ENCODE peak calls at places on chromosomes 12 and 14, in four cellular contexts. W is left ventricle myocardium inferior, U is omental fat pad, D is glutamatergic neuron. V is an unnamed sample.

GRCh38 chr14:55272922-55273321 is 1.7 kb downstream of the FBXO34 start:
- DNase-seq in W (no peak), U (no peak), D (no peak), V (no peak)

GRCh38 chr12:46617167-46617566 is 208.6 kb downstream of the SLC38A4 start:
- DNase-seq in W (no peak), U (no peak), D (no peak), V (no peak)

GRCh38 chr12:131620946-131621681 is 89.8 kb upstream of the SFSWAP start:
- DNase-seq in W (no peak), U (no peak), D (no peak), V (no peak)

GRCh38 chr12:76236640-76237039 is 111.6 kb downstream of the BBS10 start:
- DNase-seq in W (no peak), U (no peak), D (no peak), V (no peak)

GRCh38 chr14:100159107-100159864 is at the start of gene DEGS2:
- DNase-seq in W (no peak), U (no peak), D (no peak), V (no peak)

GRCh38 chr12:113425960-113426453 is 3.8 kb downstream of the SDSL start:
- DNase-seq in W (no peak), U (no peak), D (no peak), V (no peak)

GRCh38 chr12:9866786-9867379 is 2.3 kb downstream of the CLEC2B start:
- DNase-seq in W (no peak), U (no peak), D (no peak), V (no peak)

GRCh38 chr14:99740411-99740810 is 52.8 kb upstream of the EML1 start:
- DNase-seq in W (peak; percentile 60), U (no peak), D (no peak), V (no peak)

GRCh38 chr12:48773686-48774085 is 15.2 kb downstream of the ADCY6 start:
- DNase-seq in W (no peak), U (no peak), D (no peak), V (no peak)

GRCh38 chr14:61558271-61558670 is 137.0 kb upstream of the HIF1A start:
- DNase-seq in W (no peak), U (peak; percentile 28), D (no peak), V (peak; percentile 95)

GRCh38 chr14:26597136-26598080 is at the start of gene NOVA1:
- DNase-seq in W (peak; percentile 21), U (no peak), D (peak; percentile 78), V (peak; percentile 83)

GRCh38 chr14:99732436-99733220 is 48.5 kb downstream of the CYP46A1 start:
- DNase-seq in W (peak; percentile 16), U (peak; percentile 10), D (peak; percentile 13), V (no peak)

GRCh38 chr12:51924551-51925399 is 17.5 kb downstream of the ACVRL1 start:
- DNase-seq in W (no peak), U (no peak), D (no peak), V (no peak)

GRCh38 chr12:120100630-120101029 is 15.9 kb downstream of the RAB35 start:
- DNase-seq in W (peak; percentile 76), U (no peak), D (no peak), V (no peak)

GRCh38 chr14:45377201-45377600 is 124.2 kb upstream of the MIS18BP1 start:
- DNase-seq in W (no peak), U (no peak), D (no peak), V (no peak)

GRCh38 chr14:56816575-56817391 is 6.5 kb upstream of the OTX2 start:
- DNase-seq in W (no peak), U (no peak), D (peak; percentile 66), V (no peak)

GRCh38 chr12:22527999-22528398 is 16.3 kb downstream of the C2CD5 start:
- DNase-seq in W (no peak), U (no peak), D (no peak), V (no peak)

GRCh38 chr12:109949089-109949488 is 47.1 kb downstream of the GIT2 start:
- DNase-seq in W (no peak), U (no peak), D (no peak), V (no peak)

GRCh38 chr14:102493585-102493984 is 16.0 kb downstream of the ANKRD9 start:
- DNase-seq in W (no peak), U (no peak), D (peak; percentile 10), V (no peak)

GRCh38 chr14:103973354-103973753 is 31.0 kb upstream of the RD3L start:
- DNase-seq in W (no peak), U (no peak), D (no peak), V (no peak)

GRCh38 chr14:99715266-99716000 is 31.3 kb downstream of the CYP46A1 start:
- DNase-seq in W (no peak), U (no peak), D (no peak), V (peak; percentile 79)

GRCh38 chr12:82461393-82461792 is 103.1 kb downstream of the METTL25 start:
- DNase-seq in W (no peak), U (no peak), D (no peak), V (no peak)

GRCh38 chr12:105036937-105037649 is 47.2 kb downstream of the ALDH1L2 start:
- DNase-seq in W (no peak), U (no peak), D (no peak), V (no peak)

GRCh38 chr12:101862245-101862644 is 15.1 kb upstream of the DRAM1 start:
- DNase-seq in W (no peak), U (no peak), D (no peak), V (no peak)

GRCh38 chr14:64707661-64708060 is 3.4 kb downstream of the PLEKHG3 start:
- DNase-seq in W (no peak), U (no peak), D (no peak), V (no peak)

GRCh38 chr12:1855241-1855640 is 34.9 kb downstream of the LRTM2 start:
- DNase-seq in W (no peak), U (no peak), D (no peak), V (no peak)

GRCh38 chr12:114848661-114849060 is 164.7 kb upstream of the TBX3 start:
- DNase-seq in W (no peak), U (no peak), D (no peak), V (no peak)

GRCh38 chr12:55972906-55973597 is 826 bp upstream of the RAB5B start:
- DNase-seq in W (no peak), U (no peak), D (no peak), V (no peak)

GRCh38 chr12:32120419-32120818 is 13.8 kb downstream of the BICD1 start:
- DNase-seq in W (no peak), U (no peak), D (no peak), V (no peak)

GRCh38 chr12:14995583-14996425 is 23.0 kb downstream of the PDE6H start:
- DNase-seq in W (no peak), U (no peak), D (no peak), V (no peak)

GRCh38 chr14:70882771-70883492 is 24.3 kb upstream of the PCNX1 start:
- DNase-seq in W (no peak), U (no peak), D (no peak), V (no peak)

GRCh38 chr14:52949711-52950409 is 990 bp downstream of the FERMT2 start:
- DNase-seq in W (no peak), U (no peak), D (no peak), V (no peak)

GRCh38 chr14:95998656-95999055 is 40.5 kb upstream of the C14orf132 start:
- DNase-seq in W (no peak), U (no peak), D (no peak), V (no peak)

GRCh38 chr12:78249578-78249977 is 418.9 kb downstream of the NAV3 start:
- DNase-seq in W (no peak), U (no peak), D (no peak), V (no peak)

GRCh38 chr12:62519043-62519442 is 52.4 kb downstream of the MON2 start:
- DNase-seq in W (peak; percentile 54), U (no peak), D (no peak), V (no peak)

GRCh38 chr14:38389666-38390065 is 133.8 kb upstream of the CLEC14A start:
- DNase-seq in W (no peak), U (no peak), D (no peak), V (no peak)

GRCh38 chr14:35196571-35196970 is 74.2 kb downstream of the PRORP start:
- DNase-seq in W (no peak), U (no peak), D (no peak), V (no peak)

GRCh38 chr12:52494518-52494917 is 1.5 kb upstream of the KRT6A start:
- DNase-seq in W (peak; percentile 28), U (peak; percentile 34), D (no peak), V (no peak)

GRCh38 chr12:19223018-19223417 is 93.5 kb downstream of the PLEKHA5 start:
- DNase-seq in W (no peak), U (no peak), D (no peak), V (no peak)
- TF ChIP-seq CTCF in W (peak; percentile 37), U (no peak), D (peak; percentile 49), V (peak; percentile 40)

GRCh38 chr12:100266802-100267602 is at the start of the genes DEPDC4 and SCYL2:
- DNase-seq in W (peak; percentile 94), U (peak; percentile 96), D (peak; percentile 97), V (peak; percentile 98)
- TF ChIP-seq CTCF in W (peak; percentile 24), U (no peak), D (no peak), V (no peak)

GRCh38 chr12:129385637-129385990 is 518.2 kb downstream of the TMEM132D start:
- DNase-seq in W (no peak), U (no peak), D (no peak), V (no peak)
- TF ChIP-seq CTCF in W (no peak), U (no peak), D (no peak), V (no peak)

DNA sequence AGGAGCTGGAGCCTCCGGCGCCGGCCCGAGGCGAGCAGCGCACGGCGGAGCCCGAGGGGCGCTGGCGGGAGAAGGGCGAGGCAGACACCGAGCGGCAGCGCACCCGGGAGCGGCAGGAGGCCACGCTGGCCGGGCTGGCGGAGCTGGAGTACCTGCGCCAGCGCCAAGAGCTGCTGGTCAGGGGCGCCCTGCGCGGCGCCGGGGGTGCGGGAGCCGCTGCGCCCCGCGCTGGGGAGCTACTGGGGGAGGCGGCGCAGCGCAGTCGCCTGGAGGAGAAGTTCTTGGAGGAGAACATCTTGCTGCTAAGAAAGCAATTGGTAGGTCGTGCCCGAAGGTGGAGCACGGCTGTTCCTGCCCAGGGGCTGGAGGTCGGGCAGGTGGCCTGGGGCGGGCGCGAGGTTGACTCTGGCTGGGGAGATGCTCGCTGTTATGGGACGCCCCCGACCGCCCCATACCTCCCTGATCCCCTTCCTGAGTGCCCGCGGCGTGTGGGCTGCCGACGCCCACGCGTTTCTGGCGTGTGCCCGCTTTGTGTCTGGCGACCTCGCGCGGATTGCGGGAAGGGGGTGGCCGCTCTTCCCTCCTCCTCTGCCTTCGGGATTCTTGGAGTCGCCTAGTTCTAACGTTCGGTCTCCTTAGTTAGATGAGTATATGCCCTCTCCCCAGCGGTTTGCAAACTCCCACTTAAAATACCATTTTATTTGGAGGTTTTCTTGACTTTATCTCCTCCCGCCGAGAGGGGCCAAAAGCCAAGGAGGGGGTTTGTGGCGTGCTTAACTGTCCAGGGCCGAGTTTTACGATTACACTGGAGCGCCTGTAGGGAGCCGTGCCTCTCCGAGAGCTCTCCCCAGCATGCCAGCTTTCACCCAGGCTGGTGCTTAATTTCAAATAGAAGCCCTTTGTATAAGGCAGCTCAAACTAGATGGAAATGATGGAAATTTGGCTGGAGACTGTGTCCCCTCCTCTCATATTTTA is 756 bp downstream of the DACT1 start:
- DNase-seq in W (peak; percentile 24), U (no peak), D (peak; percentile 43), V (no peak)
- TF ChIP-seq CTCF in W (no peak), U (no peak), D (no peak), V (peak; percentile 14)

V was measured in osteocyte.